ENCODE peak calls at places on chromosomes 3 and 15, in nine cellular contexts. C is CD8-positive, alpha-beta T cell; V is NB4; I is mesothelial cell of epicardium; T is uterus; D is T-helper 1 cell; Z is stimulated activated CD4-positive, alpha-beta T cell treated with anti-CD3 and anti-CD28 coated beads, Interleukin-4, amount 100 ng/mL, for 4 hours; R is effector memory CD8-positive, alpha-beta T cell; M is right cardiac atrium. F is an unnamed sample.

GRCh38 chr3:76990606-76991005 is 49.3 kb upstream of the ROBO2 start:
- DNase-seq in C (no peak), V (no peak), I (no peak), T (no peak), D (no peak), Z (no peak), R (no peak), M (no peak), F (no peak)

GRCh38 chr15:29099131-29099880 is 170.3 kb downstream of the NSMCE3 start:
- DNase-seq in C (no peak), V (no peak), I (no peak), T (no peak), D (no peak), Z (no peak), R (no peak), M (no peak), F (peak)

GRCh38 chr3:17442332-17443049 is 299.9 kb downstream of the TBC1D5 start:
- DNase-seq in C (no peak), V (no peak), I (no peak), T (no peak), D (no peak), Z (no peak), R (no peak), M (no peak), F (no peak)

GRCh38 chr3:124441766-124442165 is 288.5 kb upstream of the UMPS start:
- DNase-seq in C (no peak), V (no peak), I (no peak), T (no peak), D (no peak), Z (no peak), R (no peak), M (no peak), F (no peak)

GRCh38 chr3:188881954-188882641 is 289.7 kb upstream of the TPRG1 start:
- DNase-seq in C (no peak), V (no peak), I (no peak), T (no peak), D (no peak), Z (no peak), R (no peak), M (no peak), F (no peak)

GRCh38 chr3:20572473-20572872 is 386.5 kb upstream of the SGO1 start:
- DNase-seq in C (no peak), V (no peak), I (no peak), T (no peak), D (no peak), Z (no peak), R (no peak), M (no peak), F (no peak)

GRCh38 chr3:108113975-108114374 is 23.1 kb upstream of the CD47 start:
- DNase-seq in C (no peak), V (no peak), I (no peak), T (no peak), D (no peak), Z (no peak), R (no peak), M (no peak), F (no peak)

GRCh38 chr3:40382617-40382979 is 4.4 kb upstream of the ENTPD3 start:
- DNase-seq in C (no peak), V (no peak), I (no peak), T (no peak), D (no peak), Z (no peak), R (no peak), M (no peak), F (no peak)

GRCh38 chr3:129587061-129587460 is 19.4 kb downstream of the PLXND1 start:
- DNase-seq in C (no peak), V (no peak), I (no peak), T (peak), D (no peak), Z (no peak), R (no peak), M (no peak), F (no peak)

GRCh38 chr15:59160880-59161593 is 45.6 kb upstream of the LDHAL6B start:
- DNase-seq in C (no peak), V (peak), I (no peak), T (no peak), D (no peak), Z (no peak), R (no peak), M (no peak), F (no peak)

GRCh38 chr3:154862265-154862664 is 217.9 kb upstream of the MME start:
- DNase-seq in C (no peak), V (no peak), I (no peak), T (no peak), D (no peak), Z (no peak), R (no peak), M (no peak), F (no peak)

GRCh38 chr15:73560501-73561117 is 72.6 kb downstream of the NPTN start:
- DNase-seq in C (no peak), V (peak), I (no peak), T (no peak), D (no peak), Z (no peak), R (peak), M (no peak), F (no peak)

GRCh38 chr3:33658971-33659848 is 58.8 kb downstream of the CLASP2 start:
- DNase-seq in C (no peak), V (peak), I (peak), T (peak), D (no peak), Z (no peak), R (no peak), M (peak), F (peak)

GRCh38 chr15:74482661-74483060 is 21.7 kb upstream of the UBL7 start:
- DNase-seq in C (no peak), V (peak), I (no peak), T (no peak), D (no peak), Z (no peak), R (no peak), M (no peak), F (no peak)

F was measured in spleen.